ENCODE peak calls at places on chromosome 21, in seven cellular contexts. K, C, Q, S, W, B and F are unnamed samples.

GRCh38 chr21:15273244-15273643 is 208.4 kb upstream of the NRIP1 start:
- DNase-seq in K (no peak), C (no peak), Q (no peak), S (no peak), W (no peak), B (no peak), F (no peak)

GRCh38 chr21:30718239-30718909 is at the start of gene KRTAP21-3:
- DNase-seq in K (no peak), C (no peak), Q (no peak), S (no peak), W (peak), B (no peak), F (peak)

GRCh38 chr21:31873275-31873695 is 465 bp downstream of the HUNK start:
- DNase-seq in K (no peak), C (no peak), Q (no peak), S (peak), W (no peak), B (peak), F (no peak)

GRCh38 chr21:15080504-15080903 is 15.7 kb upstream of the NRIP1 start:
- DNase-seq in K (no peak), C (no peak), Q (no peak), S (peak), W (no peak), B (no peak), F (no peak)

GRCh38 chr21:38631676-38632075 is 133.4 kb upstream of the ERG start:
- DNase-seq in K (no peak), C (no peak), Q (no peak), S (no peak), W (no peak), B (no peak), F (no peak)

GRCh38 chr21:29985866-29986265 is 46.1 kb upstream of the GRIK1 start:
- DNase-seq in K (no peak), C (no peak), Q (no peak), S (no peak), W (no peak), B (no peak), F (no peak)

GRCh38 chr21:43794311-43794710 is 4.9 kb downstream of the RRP1 start:
- DNase-seq in K (no peak), C (no peak), Q (no peak), S (no peak), W (no peak), B (no peak), F (no peak)

GRCh38 chr21:35850029-35850428 is 210.3 kb downstream of the SETD4 start:
- DNase-seq in K (peak), C (no peak), Q (peak), S (no peak), W (no peak), B (no peak), F (peak)

GRCh38 chr21:31136891-31137290 is 98.6 kb upstream of the KRTAP19-8 start:
- DNase-seq in K (peak), C (no peak), Q (peak), S (peak), W (peak), B (no peak), F (peak)

GRCh38 chr21:28971171-28971570 is 21.5 kb downstream of the LTN1 start:
- DNase-seq in K (peak), C (no peak), Q (peak), S (no peak), W (no peak), B (no peak), F (peak)

GRCh38 chr21:31446206-31446900 is 102.3 kb upstream of the TIAM1 start:
- DNase-seq in K (no peak), C (no peak), Q (no peak), S (no peak), W (no peak), B (peak), F (no peak)

GRCh38 chr21:19031956-19032355 is 628.4 kb upstream of the TMPRSS15 start:
- DNase-seq in K (no peak), C (no peak), Q (no peak), S (no peak), W (no peak), B (no peak), F (no peak)

GRCh38 chr21:40847956-40848355 is 998 bp upstream of the DSCAM start:
- DNase-seq in K (no peak), C (no peak), Q (no peak), S (no peak), W (no peak), B (no peak), F (no peak)

GRCh38 chr21:35904995-35905972 is 155.0 kb downstream of the SETD4 start:
- DNase-seq in K (no peak), C (peak), Q (peak), S (no peak), W (no peak), B (no peak), F (peak)

GRCh38 chr21:24759348-24760118 is 847.7 kb downstream of the MRPL39 start:
- DNase-seq in K (no peak), C (no peak), Q (no peak), S (no peak), W (no peak), B (no peak), F (no peak)

GRCh38 chr21:28883931-28884330 is 108.7 kb downstream of the LTN1 start:
- DNase-seq in K (no peak), C (no peak), Q (no peak), S (no peak), W (no peak), B (no peak), F (no peak)

GRCh38 chr21:38272215-38272614 is 15.4 kb downstream of the KCNJ15 start:
- DNase-seq in K (no peak), C (no peak), Q (no peak), S (no peak), W (no peak), B (no peak), F (no peak)

GRCh38 chr21:25402134-25402957 is 204.9 kb downstream of the MRPL39 start:
- DNase-seq in K (no peak), C (no peak), Q (no peak), S (no peak), W (no peak), B (no peak), F (no peak)

GRCh38 chr21:23887709-23888303 is 1719.5 kb downstream of the MRPL39 start:
- DNase-seq in K (no peak), C (no peak), Q (no peak), S (no peak), W (no peak), B (no peak), F (no peak)

GRCh38 chr21:32096411-32096810 is 182.4 kb downstream of the MIS18A start:
- DNase-seq in K (no peak), C (no peak), Q (peak), S (peak), W (no peak), B (peak), F (peak)

GRCh38 chr21:31161157-31161556 is 122.9 kb upstream of the KRTAP19-8 start:
- DNase-seq in K (peak), C (no peak), Q (no peak), S (peak), W (peak), B (no peak), F (peak)

GRCh38 chr21:39265603-39266002 is 47.8 kb downstream of the BRWD1 start:
- DNase-seq in K (no peak), C (no peak), Q (no peak), S (no peak), W (no peak), B (no peak), F (no peak)

GRCh38 chr21:39020751-39021474 is 162.3 kb downstream of the PSMG1 start:
- DNase-seq in K (peak), C (no peak), Q (peak), S (no peak), W (no peak), B (no peak), F (peak)

GRCh38 chr21:21996891-21997290 is 998.7 kb downstream of the NCAM2 start:
- DNase-seq in K (no peak), C (no peak), Q (no peak), S (no peak), W (no peak), B (no peak), F (no peak)

GRCh38 chr21:38500073-38500472 is 1.8 kb upstream of the ERG start:
- DNase-seq in K (no peak), C (no peak), Q (no peak), S (no peak), W (no peak), B (no peak), F (no peak)

GRCh38 chr21:29080454-29080930 is 7.0 kb upstream of the CCT8 start:
- DNase-seq in K (peak), C (no peak), Q (no peak), S (no peak), W (no peak), B (no peak), F (no peak)

GRCh38 chr21:43758132-43758619 is 17.9 kb downstream of the CSTB start:
- DNase-seq in K (peak), C (no peak), Q (peak), S (no peak), W (no peak), B (no peak), F (peak)

GRCh38 chr21:39984613-39985012 is 117.4 kb downstream of the PCP4 start:
- DNase-seq in K (no peak), C (no peak), Q (no peak), S (no peak), W (no peak), B (no peak), F (no peak)

GRCh38 chr21:35204850-35205564 is 155.9 kb upstream of the RUNX1 start:
- DNase-seq in K (peak), C (peak), Q (peak), S (no peak), W (no peak), B (peak), F (peak)

GRCh38 chr21:40177979-40178378 is 310.7 kb downstream of the PCP4 start:
- DNase-seq in K (no peak), C (no peak), Q (no peak), S (no peak), W (no peak), B (no peak), F (no peak)

GRCh38 chr21:39012314-39013230 is 170.7 kb downstream of the PSMG1 start:
- DNase-seq in K (no peak), C (no peak), Q (no peak), S (no peak), W (no peak), B (no peak), F (no peak)

GRCh38 chr21:15160136-15160535 is 95.3 kb upstream of the NRIP1 start:
- DNase-seq in K (no peak), C (no peak), Q (no peak), S (no peak), W (no peak), B (no peak), F (no peak)

GRCh38 chr21:29568020-29568419 is 269.3 kb downstream of the BACH1 start:
- DNase-seq in K (no peak), C (no peak), Q (no peak), S (no peak), W (no peak), B (no peak), F (no peak)

GRCh38 chr21:31354604-31355443 is 10.8 kb upstream of the TIAM1 start:
- DNase-seq in K (peak), C (no peak), Q (peak), S (no peak), W (peak), B (peak), F (peak)

GRCh38 chr21:31318971-31319370 is 25.1 kb downstream of the TIAM1 start:
- DNase-seq in K (peak), C (no peak), Q (no peak), S (no peak), W (no peak), B (no peak), F (peak)

GRCh38 chr21:14690886-14691285 is 144.8 kb upstream of the SAMSN1 start:
- DNase-seq in K (no peak), C (no peak), Q (no peak), S (no peak), W (no peak), B (no peak), F (no peak)

GRCh38 chr21:38244407-38244787 is 12.4 kb upstream of the KCNJ15 start:
- DNase-seq in K (no peak), C (no peak), Q (no peak), S (no peak), W (no peak), B (no peak), F (no peak)

GRCh38 chr21:31502537-31503143 is 156.9 kb upstream of the SOD1 start:
- DNase-seq in K (no peak), C (no peak), Q (no peak), S (no peak), W (no peak), B (no peak), F (no peak)

GRCh38 chr21:29240136-29240535 is 58.6 kb upstream of the BACH1 start:
- DNase-seq in K (no peak), C (no peak), Q (no peak), S (no peak), W (no peak), B (no peak), F (no peak)

DNA sequence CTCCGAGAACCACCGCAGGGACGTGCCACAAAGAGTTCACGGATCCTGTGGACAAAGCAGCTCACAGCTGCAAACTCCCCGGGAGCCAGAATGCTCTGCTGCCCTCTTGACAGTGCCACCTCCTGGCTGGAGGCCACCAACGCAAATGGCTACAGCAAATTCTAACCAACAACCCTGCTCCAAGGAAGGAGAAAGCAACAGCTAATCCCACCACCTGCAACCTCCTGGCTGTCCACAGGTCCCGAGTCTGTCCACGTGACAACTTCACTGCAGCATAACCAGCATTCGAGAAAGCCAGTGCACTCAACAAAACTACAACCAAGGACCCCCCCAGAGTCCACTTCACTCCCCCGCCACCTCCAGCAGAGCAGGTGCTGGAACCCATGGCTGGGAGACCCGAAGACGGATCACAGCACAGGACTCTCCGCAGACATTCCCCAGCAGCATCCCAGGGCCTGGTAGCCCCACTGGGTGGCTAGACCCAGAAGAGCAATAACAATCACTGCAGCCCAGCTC is 17.3 kb downstream of the POFUT2 start:
- DNase-seq in K (no peak), C (no peak), Q (no peak), S (no peak), W (no peak), B (no peak), F (no peak)
- TF ChIP-seq CTCF in K (peak), C (no peak), Q (no peak), S (peak), W (peak), B (no peak), F (no peak)

GRCh38 chr21:33976082-33976979 is 60.7 kb upstream of the ATP5PO start:
- DNase-seq in K (peak), C (peak), Q (peak), S (no peak), W (peak), B (no peak), F (peak)
- H3K4me3 ChIP-seq in K (no peak), C (peak), Q (no peak), S (peak), W (no peak), B (no peak), F (no peak)

GRCh38 chr21:37028579-37028978 is 22.1 kb downstream of the RIPPLY3 start:
- DNase-seq in K (no peak), C (no peak), Q (peak), S (no peak), W (no peak), B (no peak), F (peak)
- TF ChIP-seq CTCF in K (no peak), C (no peak), Q (no peak), S (peak), W (no peak), B (no peak), F (no peak)

GRCh38 chr21:42669069-42669468 is 15.6 kb downstream of the PDE9A start:
- DNase-seq in K (no peak), C (no peak), Q (peak), S (no peak), W (no peak), B (peak), F (peak)
- H3K4me3 ChIP-seq in K (no peak), C (no peak), Q (no peak), S (no peak), W (no peak), B (no peak), F (no peak)

GRCh38 chr21:46661211-46661625 is 25.7 kb downstream of the PRMT2 start:
- DNase-seq in K (peak), C (peak), Q (peak), S (peak), W (peak), B (peak), F (peak)
- TF ChIP-seq CTCF in K (peak), C (peak), Q (peak), S (peak), W (peak), B (no peak), F (peak)

GRCh38 chr21:27722095-27722494 is 755.2 kb upstream of the ADAMTS5 start:
- DNase-seq in K (no peak), C (no peak), Q (no peak), S (no peak), W (no peak), B (no peak), F (no peak)
- H3K4me3 ChIP-seq in K (no peak), C (no peak), Q (no peak), S (no peak), W (no peak), B (no peak), F (no peak)

GRCh38 chr21:33132054-33132453 is 62.1 kb downstream of the OLIG1 start:
- DNase-seq in K (no peak), C (no peak), Q (no peak), S (no peak), W (no peak), B (no peak), F (no peak)
- TF ChIP-seq CTCF in K (no peak), C (no peak), Q (peak), S (peak), W (peak), B (no peak), F (peak)

GRCh38 chr21:41877901-41878830 is 978 bp downstream of the PRDM15 start:
- DNase-seq in K (peak), C (no peak), Q (peak), S (peak), W (peak), B (peak), F (peak)

GRCh38 chr21:41874611-41875010 is 4.5 kb downstream of the PRDM15 start:
- DNase-seq in K (no peak), C (no peak), Q (no peak), S (no peak), W (no peak), B (no peak), F (no peak)

GRCh38 chr21:41876928-41877652 is 2.1 kb downstream of the PRDM15 start:
- DNase-seq in K (no peak), C (no peak), Q (no peak), S (no peak), W (no peak), B (no peak), F (no peak)

GRCh38 chr21:41875086-41875485 is 4.1 kb downstream of the PRDM15 start:
- DNase-seq in K (no peak), C (no peak), Q (no peak), S (no peak), W (no peak), B (no peak), F (no peak)

DNA sequence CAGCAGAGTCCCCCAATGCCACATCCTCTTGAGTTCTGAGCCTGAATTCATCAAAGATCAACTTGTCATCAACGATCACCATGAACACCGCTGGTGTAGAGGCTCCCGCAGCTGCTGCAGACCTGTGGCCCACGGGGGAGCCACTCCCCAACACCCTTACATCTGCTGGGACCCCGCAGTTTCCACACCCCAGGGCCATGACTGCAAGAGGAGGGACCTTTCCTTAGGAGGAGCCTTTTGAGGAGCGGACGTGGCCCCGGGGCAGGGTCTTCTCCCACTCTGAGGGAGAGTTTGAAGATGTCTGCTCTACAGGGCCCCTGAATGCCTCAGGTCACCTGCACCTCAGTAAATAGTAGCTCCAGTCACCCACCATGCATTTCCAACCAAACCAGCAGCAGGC is 2.7 kb downstream of the PRDM15 start:
- DNase-seq in K (no peak), C (no peak), Q (no peak), S (no peak), W (no peak), B (no peak), F (no peak)
- H3K4me3 ChIP-seq in K (no peak), C (no peak), Q (no peak), S (no peak), W (no peak), B (no peak), F (no peak)

GRCh38 chr21:26425576-26425975 is 147.5 kb downstream of the CYYR1 start:
- DNase-seq in K (no peak), C (no peak), Q (no peak), S (no peak), W (no peak), B (no peak), F (no peak)

GRCh38 chr21:26421724-26422123 is 151.4 kb downstream of the CYYR1 start:
- DNase-seq in K (no peak), C (no peak), Q (no peak), S (no peak), W (no peak), B (no peak), F (no peak)

GRCh38 chr21:26423506-26423905 is 149.6 kb downstream of the CYYR1 start:
- DNase-seq in K (no peak), C (no peak), Q (no peak), S (no peak), W (no peak), B (no peak), F (no peak)

DNA sequence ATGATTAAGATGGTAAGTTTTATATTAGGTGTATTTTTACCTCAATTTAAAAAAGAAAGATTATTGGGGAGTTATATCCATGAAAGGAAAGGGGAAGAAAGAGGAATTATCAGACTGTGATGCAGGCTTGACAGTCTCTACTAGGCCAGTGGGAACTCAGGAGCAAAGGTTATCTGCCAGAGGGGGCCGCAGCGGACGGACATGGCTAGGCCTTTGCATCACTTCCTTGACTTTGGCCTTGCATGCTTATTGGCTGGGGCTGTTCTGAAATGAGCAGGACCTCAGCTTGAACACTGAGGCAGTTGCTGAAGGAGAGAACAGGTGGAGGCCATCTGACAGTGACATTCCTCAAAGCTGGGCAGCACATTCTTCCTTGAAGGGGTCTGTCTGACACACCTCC is 150.9 kb downstream of the CYYR1 start:
- DNase-seq in K (no peak), C (no peak), Q (no peak), S (no peak), W (no peak), B (no peak), F (no peak)
- TF ChIP-seq CTCF in K (no peak), C (no peak), Q (no peak), S (no peak), W (no peak), B (no peak), F (no peak)